ENCODE peak calls at places on chromosomes 11 and 22, in nine cellular contexts. K is ovary, W is A549, P is tibial nerve, F is sigmoid colon, S is transverse colon, R is stomach, H is upper lobe of left lung, C is H1. D is an unnamed sample.

GRCh38 chr11:107257660-107258059 is 200.0 kb downstream of the CWF19L2 start:
- DNase-seq in K (no peak), W (no peak), P (no peak), F (no peak), S (no peak), R (no peak), H (no peak), C (no peak), D (no peak)

GRCh38 chr22:26480611-26480932 is 3.0 kb downstream of the HPS4 start:
- DNase-seq in K (no peak), W (no peak), P (no peak), F (no peak), S (no peak), R (no peak), H (no peak), C (no peak), D (no peak)

GRCh38 chr22:28799125-28799833 is 1.1 kb downstream of the XBP1 start:
- DNase-seq in K (peak), W (peak), P (peak), F (peak), S (peak), R (no peak), H (no peak), C (no peak), D (peak)

GRCh38 chr11:124935548-124936514 is at the start of gene HEPACAM:
- DNase-seq in K (no peak), W (no peak), P (no peak), F (no peak), S (no peak), R (no peak), H (peak), C (no peak), D (no peak)

GRCh38 chr11:104705475-104706195 is 192.6 kb downstream of the CASP12 start:
- DNase-seq in K (no peak), W (no peak), P (peak), F (no peak), S (peak), R (peak), H (no peak), C (no peak), D (no peak)

GRCh38 chr22:30471616-30472318 is at the start of gene SEC14L3:
- DNase-seq in K (no peak), W (no peak), P (no peak), F (no peak), S (no peak), R (peak), H (no peak), C (no peak), D (no peak)

GRCh38 chr11:9264381-9265210 is 554 bp downstream of the DENND5A start:
- DNase-seq in K (peak), W (peak), P (peak), F (peak), S (peak), R (peak), H (peak), C (peak), D (peak)

GRCh38 chr11:26793517-26793916 is 71.7 kb upstream of the SLC5A12 start:
- DNase-seq in K (no peak), W (no peak), P (no peak), F (no peak), S (no peak), R (no peak), H (no peak), C (no peak), D (no peak)

GRCh38 chr22:26891431-26891830 is 234.0 kb downstream of the MIAT start:
- DNase-seq in K (no peak), W (no peak), P (no peak), F (no peak), S (no peak), R (no peak), H (no peak), C (no peak), D (no peak)

GRCh38 chr11:120057595-120058581 is 80.0 kb downstream of the TRIM29 start:
- DNase-seq in K (no peak), W (no peak), P (no peak), F (no peak), S (peak), R (no peak), H (peak), C (peak), D (peak)

GRCh38 chr11:121389651-121390050 is 62.5 kb upstream of the SORL1 start:
- DNase-seq in K (no peak), W (no peak), P (no peak), F (no peak), S (no peak), R (no peak), H (no peak), C (no peak), D (no peak)

GRCh38 chr11:47186076-47186936 is at the start of gene PACSIN3:
- DNase-seq in K (peak), W (peak), P (no peak), F (peak), S (peak), R (peak), H (peak), C (peak), D (no peak)

GRCh38 chr11:118883368-118884071 is at the start of gene CXCR5:
- DNase-seq in K (no peak), W (no peak), P (no peak), F (no peak), S (peak), R (no peak), H (no peak), C (no peak), D (no peak)

GRCh38 chr22:29780781-29781676 is 13.9 kb downstream of the UQCR10 start:
- DNase-seq in K (peak), W (no peak), P (no peak), F (no peak), S (no peak), R (no peak), H (no peak), C (no peak), D (no peak)

GRCh38 chr11:100297516-100297915 is 389.6 kb upstream of the ARHGAP42 start:
- DNase-seq in K (no peak), W (no peak), P (no peak), F (no peak), S (no peak), R (no peak), H (no peak), C (no peak), D (no peak)

GRCh38 chr22:37633082-37633692 is 6.3 kb upstream of the SH3BP1 start:
- DNase-seq in K (peak), W (no peak), P (no peak), F (no peak), S (peak), R (no peak), H (no peak), C (no peak), D (no peak)

GRCh38 chr22:47396105-47396504 is 633.7 kb downstream of the TBC1D22A start:
- DNase-seq in K (no peak), W (no peak), P (no peak), F (no peak), S (no peak), R (no peak), H (peak), C (no peak), D (no peak)

GRCh38 chr11:95254139-95254704 is 23.2 kb upstream of the SESN3 start:
- DNase-seq in K (peak), W (peak), P (peak), F (peak), S (peak), R (peak), H (no peak), C (peak), D (peak)

GRCh38 chr22:48490513-48491411 is 1336.9 kb downstream of the BRD1 start:
- DNase-seq in K (no peak), W (peak), P (no peak), F (peak), S (no peak), R (peak), H (peak), C (no peak), D (no peak)

GRCh38 chr22:36921309-36922096 is 8.1 kb downstream of the CSF2RB start:
- DNase-seq in K (no peak), W (no peak), P (no peak), F (no peak), S (peak), R (peak), H (no peak), C (no peak), D (no peak)

GRCh38 chr11:95364324-95365295 is 133.6 kb upstream of the SESN3 start:
- DNase-seq in K (no peak), W (peak), P (no peak), F (no peak), S (no peak), R (no peak), H (no peak), C (no peak), D (no peak)

GRCh38 chr11:68812526-68812925 is 29.2 kb downstream of the CPT1A start:
- DNase-seq in K (no peak), W (no peak), P (no peak), F (no peak), S (peak), R (no peak), H (no peak), C (no peak), D (no peak)

GRCh38 chr11:9601041-9601875 is 27.8 kb downstream of the WEE1 start:
- DNase-seq in K (no peak), W (no peak), P (no peak), F (no peak), S (peak), R (no peak), H (no peak), C (peak), D (peak)

GRCh38 chr11:61452825-61453224 is 22.9 kb downstream of the SDHAF2 start:
- DNase-seq in K (no peak), W (no peak), P (no peak), F (no peak), S (no peak), R (no peak), H (no peak), C (no peak), D (no peak)

GRCh38 chr22:22398530-22399327 is 109.8 kb downstream of the ZNF280B start:
- DNase-seq in K (no peak), W (no peak), P (no peak), F (no peak), S (no peak), R (no peak), H (no peak), C (no peak), D (peak)
- TF ChIP-seq EP300 in K (no peak), W (no peak), P (no peak), F (no peak), S (no peak), R (no peak), H (no peak), C (no peak), D (no peak)

GRCh38 chr22:43151251-43152000 is at the start of gene TSPO:
- DNase-seq in K (peak), W (peak), P (peak), F (peak), S (peak), R (peak), H (peak), C (peak), D (peak)

GRCh38 chr22:43148581-43148980 is 2.8 kb upstream of the TSPO start:
- DNase-seq in K (no peak), W (no peak), P (no peak), F (no peak), S (peak), R (no peak), H (no peak), C (no peak), D (no peak)

GRCh38 chr22:43150731-43151206 is 590 bp upstream of the TSPO start:
- DNase-seq in K (no peak), W (no peak), P (no peak), F (no peak), S (no peak), R (no peak), H (no peak), C (no peak), D (no peak)

GRCh38 chr22:43144949-43145348 is 1.8 kb upstream of the MCAT start:
- DNase-seq in K (no peak), W (no peak), P (no peak), F (no peak), S (no peak), R (no peak), H (no peak), C (no peak), D (no peak)

GRCh38 chr22:43147821-43148220 is 3.5 kb upstream of the TSPO start:
- DNase-seq in K (no peak), W (no peak), P (no peak), F (no peak), S (peak), R (no peak), H (no peak), C (no peak), D (no peak)
- TF ChIP-seq EP300 in K (no peak), W (no peak), P (no peak), F (no peak), S (no peak), R (no peak), H (no peak), C (no peak), D (no peak)

GRCh38 chr11:111734383-111735261 is 31.6 kb downstream of the PPP2R1B start:
- DNase-seq in K (peak), W (no peak), P (no peak), F (no peak), S (no peak), R (no peak), H (no peak), C (no peak), D (no peak)

GRCh38 chr11:111733655-111734088 is 32.5 kb downstream of the PPP2R1B start:
- DNase-seq in K (peak), W (no peak), P (no peak), F (peak), S (no peak), R (no peak), H (peak), C (no peak), D (no peak)

GRCh38 chr11:111731839-111732238 is 34.4 kb downstream of the PPP2R1B start:
- DNase-seq in K (peak), W (no peak), P (no peak), F (no peak), S (no peak), R (no peak), H (no peak), C (peak), D (no peak)

GRCh38 chr11:111730871-111731591 is 35.2 kb downstream of the PPP2R1B start:
- DNase-seq in K (peak), W (no peak), P (no peak), F (peak), S (peak), R (peak), H (peak), C (no peak), D (no peak)

GRCh38 chr11:111733009-111733408 is 33.2 kb downstream of the PPP2R1B start:
- DNase-seq in K (peak), W (no peak), P (peak), F (peak), S (no peak), R (no peak), H (peak), C (no peak), D (no peak)
- TF ChIP-seq EP300 in K (no peak), W (no peak), P (no peak), F (no peak), S (no peak), R (no peak), H (no peak), C (no peak), D (no peak)

GRCh38 chr11:65471410-65471762 is 27.5 kb upstream of the MALAT1 start:
- DNase-seq in K (peak), W (peak), P (no peak), F (peak), S (peak), R (peak), H (no peak), C (peak), D (no peak)
- TF ChIP-seq EP300 in K (no peak), W (no peak), P (no peak), F (peak), S (peak), R (peak), H (no peak), C (no peak), D (peak)

GRCh38 chr11:17760102-17761029 is 25.8 kb downstream of the KCNC1 start:
- DNase-seq in K (no peak), W (peak), P (no peak), F (no peak), S (peak), R (peak), H (no peak), C (peak), D (no peak)
- TF ChIP-seq EP300 in K (no peak), W (no peak), P (no peak), F (no peak), S (no peak), R (no peak), H (no peak), C (no peak), D (no peak)

D was measured in esophagus muscularis mucosa.